ENCODE peak calls at places on chromosomes 5 and 9, in seven cellular contexts. One of them, this sample, is unnamed.

GRCh38 chr5:149732500-149733128 is 2.5 kb downstream of the PPARGC1B start:
- DNase-seq in SK-N-SH: no peak
- DNase-seq in H1: no peak
- DNase-seq in HepG2: peak
- DNase-seq in K562: peak
- DNase-seq in HCT116: no peak
- DNase-seq in GM12878: no peak
- DNase-seq in this sample: no peak

GRCh38 chr9:129614932-129615331 is 6.0 kb downstream of the C9orf50 start:
- DNase-seq in SK-N-SH: no peak
- DNase-seq in H1: no peak
- DNase-seq in HepG2: no peak
- DNase-seq in K562: no peak
- DNase-seq in HCT116: no peak
- DNase-seq in GM12878: no peak
- DNase-seq in this sample: no peak

GRCh38 chr5:2007906-2008437 is 125.2 kb upstream of the IRX4 start:
- DNase-seq in SK-N-SH: no peak
- DNase-seq in H1: peak
- DNase-seq in HepG2: no peak
- DNase-seq in K562: no peak
- DNase-seq in HCT116: no peak
- DNase-seq in GM12878: no peak
- DNase-seq in this sample: no peak

GRCh38 chr5:89067362-89067761 is 184.4 kb upstream of the MEF2C start:
- DNase-seq in SK-N-SH: no peak
- DNase-seq in H1: no peak
- DNase-seq in HepG2: no peak
- DNase-seq in K562: no peak
- DNase-seq in HCT116: no peak
- DNase-seq in GM12878: no peak
- DNase-seq in this sample: no peak

GRCh38 chr5:172600571-172600970 is 40.5 kb upstream of the NEURL1B start:
- DNase-seq in SK-N-SH: no peak
- DNase-seq in H1: no peak
- DNase-seq in HepG2: no peak
- DNase-seq in K562: no peak
- DNase-seq in HCT116: no peak
- DNase-seq in GM12878: no peak
- DNase-seq in this sample: no peak

GRCh38 chr9:133369923-133370322 is 5.9 kb downstream of the SURF4 start:
- DNase-seq in SK-N-SH: no peak
- DNase-seq in H1: no peak
- DNase-seq in HepG2: no peak
- DNase-seq in K562: no peak
- DNase-seq in HCT116: no peak
- DNase-seq in GM12878: no peak
- DNase-seq in this sample: no peak

GRCh38 chr9:22342489-22343217 is 104.0 kb upstream of the DMRTA1 start:
- DNase-seq in SK-N-SH: no peak
- DNase-seq in H1: no peak
- DNase-seq in HepG2: peak
- DNase-seq in K562: no peak
- DNase-seq in HCT116: no peak
- DNase-seq in GM12878: no peak
- DNase-seq in this sample: no peak

GRCh38 chr5:8864053-8864452 is 681.8 kb downstream of the SEMA5A start:
- DNase-seq in SK-N-SH: no peak
- DNase-seq in H1: peak
- DNase-seq in HepG2: no peak
- DNase-seq in K562: no peak
- DNase-seq in HCT116: no peak
- DNase-seq in GM12878: no peak
- DNase-seq in this sample: no peak

GRCh38 chr5:141969783-141970741 is 1.2 kb downstream of the RNF14 start:
- DNase-seq in SK-N-SH: no peak
- DNase-seq in H1: no peak
- DNase-seq in HepG2: no peak
- DNase-seq in K562: peak
- DNase-seq in HCT116: no peak
- DNase-seq in GM12878: peak
- DNase-seq in this sample: no peak

GRCh38 chr9:398085-398484 is 183.4 kb downstream of the DOCK8 start:
- DNase-seq in SK-N-SH: no peak
- DNase-seq in H1: no peak
- DNase-seq in HepG2: no peak
- DNase-seq in K562: no peak
- DNase-seq in HCT116: no peak
- DNase-seq in GM12878: no peak
- DNase-seq in this sample: no peak

GRCh38 chr9:841371-842209 is at the start of gene DMRT1:
- DNase-seq in SK-N-SH: no peak
- DNase-seq in H1: peak
- DNase-seq in HepG2: no peak
- DNase-seq in K562: no peak
- DNase-seq in HCT116: no peak
- DNase-seq in GM12878: no peak
- DNase-seq in this sample: no peak

GRCh38 chr5:55232194-55232984 is 1.0 kb downstream of the CCNO start:
- DNase-seq in SK-N-SH: peak
- DNase-seq in H1: peak
- DNase-seq in HepG2: no peak
- DNase-seq in K562: peak
- DNase-seq in HCT116: peak
- DNase-seq in GM12878: no peak
- DNase-seq in this sample: no peak

GRCh38 chr9:20032413-20033006 is 243.7 kb upstream of the SLC24A2 start:
- DNase-seq in SK-N-SH: no peak
- DNase-seq in H1: no peak
- DNase-seq in HepG2: no peak
- DNase-seq in K562: no peak
- DNase-seq in HCT116: no peak
- DNase-seq in GM12878: no peak
- DNase-seq in this sample: no peak

DNA sequence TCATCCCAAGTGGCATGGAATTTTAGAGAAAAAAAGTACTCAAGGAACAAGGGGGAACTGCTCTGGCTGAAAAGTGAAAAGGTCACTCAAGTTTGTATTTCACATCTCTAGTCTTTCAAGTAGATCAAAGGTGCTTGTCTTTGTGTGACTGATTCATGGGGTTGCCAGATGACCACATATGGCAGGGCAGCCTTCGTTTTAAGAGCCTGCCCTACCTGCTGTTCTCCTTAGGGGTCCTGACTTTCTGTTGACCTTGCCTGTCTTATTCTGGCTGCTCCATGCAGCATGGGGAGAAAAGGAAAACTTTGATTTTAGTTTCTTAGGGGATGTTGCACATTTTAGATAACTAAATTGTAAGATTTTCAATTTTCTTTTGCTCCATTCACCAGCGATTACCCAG is 877.7 kb downstream of the TLE1 start:
- DNase-seq in SK-N-SH: no peak
- DNase-seq in H1: no peak
- DNase-seq in HepG2: no peak
- DNase-seq in K562: no peak
- DNase-seq in HCT116: no peak
- DNase-seq in GM12878: no peak
- DNase-seq in this sample: no peak
- TF ChIP-seq SIN3A in SK-N-SH: no peak
- TF ChIP-seq SIN3A in H1: no peak
- TF ChIP-seq SIN3A in HepG2: no peak
- TF ChIP-seq SIN3A in K562: no peak
- TF ChIP-seq SIN3A in HCT116: no peak
- TF ChIP-seq SIN3A in GM12878: no peak
- TF ChIP-seq SIN3A in this sample: no peak

GRCh38 chr9:110875275-110875674 is 163.0 kb downstream of the LPAR1 start:
- DNase-seq in SK-N-SH: no peak
- DNase-seq in H1: peak
- DNase-seq in HepG2: no peak
- DNase-seq in K562: no peak
- DNase-seq in HCT116: no peak
- DNase-seq in GM12878: peak
- DNase-seq in this sample: no peak
- TF ChIP-seq SIN3A in SK-N-SH: no peak
- TF ChIP-seq SIN3A in H1: no peak
- TF ChIP-seq SIN3A in HepG2: no peak
- TF ChIP-seq SIN3A in K562: no peak
- TF ChIP-seq SIN3A in HCT116: no peak
- TF ChIP-seq SIN3A in GM12878: no peak
- TF ChIP-seq SIN3A in this sample: no peak

GRCh38 chr5:150847334-150847695 is 994 bp downstream of the IRGM start:
- DNase-seq in SK-N-SH: peak
- DNase-seq in H1: no peak
- DNase-seq in HepG2: no peak
- DNase-seq in K562: no peak
- DNase-seq in HCT116: no peak
- DNase-seq in GM12878: no peak
- DNase-seq in this sample: no peak

GRCh38 chr5:150851039-150851438 is 4.7 kb downstream of the IRGM start:
- DNase-seq in SK-N-SH: no peak
- DNase-seq in H1: no peak
- DNase-seq in HepG2: no peak
- DNase-seq in K562: no peak
- DNase-seq in HCT116: no peak
- DNase-seq in GM12878: no peak
- DNase-seq in this sample: no peak

GRCh38 chr5:150848271-150848670 is 1.9 kb downstream of the IRGM start:
- DNase-seq in SK-N-SH: no peak
- DNase-seq in H1: no peak
- DNase-seq in HepG2: no peak
- DNase-seq in K562: no peak
- DNase-seq in HCT116: no peak
- DNase-seq in GM12878: no peak
- DNase-seq in this sample: no peak

DNA sequence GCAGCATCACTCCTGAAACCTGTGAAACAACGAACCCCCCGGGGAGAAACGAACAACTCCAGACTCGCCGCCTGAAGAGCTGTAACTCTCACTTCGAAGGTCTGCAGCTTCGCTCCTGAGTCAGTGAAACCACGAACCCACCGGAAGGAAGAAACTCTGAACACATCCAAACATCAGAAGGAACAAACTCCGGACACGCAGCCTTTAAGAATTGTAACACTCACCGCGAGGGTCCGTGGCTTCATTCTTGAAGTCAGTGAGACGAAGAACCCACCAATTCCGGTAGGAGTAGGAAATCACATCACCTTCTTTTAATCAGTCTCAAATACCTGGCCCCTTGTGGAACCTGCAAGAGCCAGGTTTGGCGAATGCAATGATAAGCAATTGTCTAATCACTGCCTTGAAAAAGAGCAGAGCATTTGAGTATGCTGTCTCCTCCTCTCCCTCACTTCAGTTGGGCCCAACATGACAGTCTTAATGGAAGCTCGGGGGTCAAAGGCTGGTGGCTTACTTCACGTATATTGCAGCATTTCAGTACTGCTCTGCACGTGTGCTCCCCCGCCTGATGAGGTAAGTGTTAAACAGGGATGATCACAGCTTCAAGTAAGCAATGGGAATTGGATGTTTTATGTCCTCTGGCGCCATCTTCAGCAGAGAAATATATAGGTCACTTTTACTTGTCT is 471 bp downstream of the IRGM start:
- DNase-seq in SK-N-SH: peak
- DNase-seq in H1: peak
- DNase-seq in HepG2: peak
- DNase-seq in K562: peak
- DNase-seq in HCT116: peak
- DNase-seq in GM12878: peak
- DNase-seq in this sample: peak
- TF ChIP-seq SIN3A in SK-N-SH: no peak
- TF ChIP-seq SIN3A in H1: no peak
- TF ChIP-seq SIN3A in HepG2: no peak
- TF ChIP-seq SIN3A in K562: no peak
- TF ChIP-seq SIN3A in HCT116: no peak
- TF ChIP-seq SIN3A in GM12878: no peak
- TF ChIP-seq SIN3A in this sample: no peak

GRCh38 chr5:71719092-71719964 is at the start of gene CARTPT:
- DNase-seq in SK-N-SH: peak
- DNase-seq in H1: peak
- DNase-seq in HepG2: no peak
- DNase-seq in K562: no peak
- DNase-seq in HCT116: no peak
- DNase-seq in GM12878: no peak
- DNase-seq in this sample: no peak
- TF ChIP-seq SIN3A in SK-N-SH: no peak
- TF ChIP-seq SIN3A in H1: peak
- TF ChIP-seq SIN3A in HepG2: no peak
- TF ChIP-seq SIN3A in K562: no peak
- TF ChIP-seq SIN3A in HCT116: no peak
- TF ChIP-seq SIN3A in GM12878: no peak
- TF ChIP-seq SIN3A in this sample: no peak

GRCh38 chr5:96943829-96944228 is 7.9 kb downstream of the LNPEP start:
- DNase-seq in SK-N-SH: no peak
- DNase-seq in H1: no peak
- DNase-seq in HepG2: no peak
- DNase-seq in K562: no peak
- DNase-seq in HCT116: no peak
- DNase-seq in GM12878: no peak
- DNase-seq in this sample: no peak
- TF ChIP-seq SIN3A in SK-N-SH: no peak
- TF ChIP-seq SIN3A in H1: no peak
- TF ChIP-seq SIN3A in HepG2: no peak
- TF ChIP-seq SIN3A in K562: no peak
- TF ChIP-seq SIN3A in HCT116: no peak
- TF ChIP-seq SIN3A in GM12878: no peak
- TF ChIP-seq SIN3A in this sample: no peak

GRCh38 chr9:121204121-121204520 is 2.5 kb upstream of the RAB14 start:
- DNase-seq in SK-N-SH: no peak
- DNase-seq in H1: no peak
- DNase-seq in HepG2: peak
- DNase-seq in K562: no peak
- DNase-seq in HCT116: no peak
- DNase-seq in GM12878: no peak
- DNase-seq in this sample: no peak

GRCh38 chr9:121204611-121205010 is 2.9 kb upstream of the RAB14 start:
- DNase-seq in SK-N-SH: no peak
- DNase-seq in H1: no peak
- DNase-seq in HepG2: no peak
- DNase-seq in K562: no peak
- DNase-seq in HCT116: no peak
- DNase-seq in GM12878: no peak
- DNase-seq in this sample: no peak

GRCh38 chr9:121210536-121210935 is 8.9 kb upstream of the RAB14 start:
- DNase-seq in SK-N-SH: no peak
- DNase-seq in H1: no peak
- DNase-seq in HepG2: no peak
- DNase-seq in K562: no peak
- DNase-seq in HCT116: no peak
- DNase-seq in GM12878: no peak
- DNase-seq in this sample: no peak

GRCh38 chr9:121206516-121207370 is 5.1 kb upstream of the RAB14 start:
- DNase-seq in SK-N-SH: no peak
- DNase-seq in H1: no peak
- DNase-seq in HepG2: no peak
- DNase-seq in K562: no peak
- DNase-seq in HCT116: no peak
- DNase-seq in GM12878: no peak
- DNase-seq in this sample: no peak

GRCh38 chr9:121207371-121207940 is 5.8 kb upstream of the RAB14 start:
- DNase-seq in SK-N-SH: no peak
- DNase-seq in H1: no peak
- DNase-seq in HepG2: no peak
- DNase-seq in K562: no peak
- DNase-seq in HCT116: no peak
- DNase-seq in GM12878: peak
- DNase-seq in this sample: no peak
- TF ChIP-seq SIN3A in SK-N-SH: no peak
- TF ChIP-seq SIN3A in H1: no peak
- TF ChIP-seq SIN3A in HepG2: no peak
- TF ChIP-seq SIN3A in K562: no peak
- TF ChIP-seq SIN3A in HCT116: no peak
- TF ChIP-seq SIN3A in GM12878: no peak
- TF ChIP-seq SIN3A in this sample: no peak

This sample was measured in Panc1.